ENCODE peak calls at places on chromosomes 12 and 14, in ten cellular contexts. Q, Y, N, O, E, C, H, F, I and W are unnamed samples.

GRCh38 chr12:104596128-104596799 is 139.5 kb downstream of the CHST11 start:
- DNase-seq in Q (peak; percentile 60), Y (no peak), N (no peak), O (peak; percentile 58), E (no peak), C (no peak), H (no peak), F (peak; percentile 30), I (peak; percentile 55), W (no peak)

GRCh38 chr14:29953501-29953900 is 25.9 kb upstream of the PRKD1 start:
- DNase-seq in Q (no peak), Y (no peak), N (no peak), O (no peak), E (no peak), C (no peak), H (no peak), F (no peak), I (peak; percentile 19), W (no peak)

GRCh38 chr12:70540996-70541395 is 96.2 kb downstream of the PTPRB start:
- DNase-seq in Q (no peak), Y (no peak), N (no peak), O (no peak), E (no peak), C (no peak), H (no peak), F (peak; percentile 31), I (no peak), W (no peak)

GRCh38 chr14:96088911-96089310 is 49.7 kb downstream of the C14orf132 start:
- DNase-seq in Q (no peak), Y (no peak), N (no peak), O (no peak), E (no peak), C (no peak), H (no peak), F (peak; percentile 1), I (no peak), W (no peak)

GRCh38 chr12:67957383-67957782 is 31.9 kb upstream of the IFNG-AS1 start:
- DNase-seq in Q (no peak), Y (no peak), N (no peak), O (no peak), E (no peak), C (no peak), H (no peak), F (no peak), I (no peak), W (no peak)

GRCh38 chr14:36605506-36605857 is 23.1 kb upstream of the NKX2-8 start:
- DNase-seq in Q (no peak), Y (no peak), N (no peak), O (no peak), E (no peak), C (no peak), H (no peak), F (no peak), I (peak; percentile 16), W (no peak)

GRCh38 chr12:82415402-82415801 is 57.1 kb downstream of the METTL25 start:
- DNase-seq in Q (no peak), Y (no peak), N (no peak), O (no peak), E (no peak), C (no peak), H (peak; percentile 81), F (no peak), I (peak; percentile 63), W (no peak)

GRCh38 chr14:101028971-101029667 is 125.6 kb upstream of the RTL1 start:
- DNase-seq in Q (no peak), Y (no peak), N (no peak), O (no peak), E (no peak), C (no peak), H (no peak), F (no peak), I (no peak), W (no peak)

GRCh38 chr12:116183741-116184141 is 93.8 kb downstream of the MED13L start:
- DNase-seq in Q (no peak), Y (no peak), N (no peak), O (no peak), E (no peak), C (no peak), H (no peak), F (no peak), I (peak; percentile 16), W (no peak)

GRCh38 chr12:15982471-15982870 is 71.3 kb downstream of the DERA start:
- DNase-seq in Q (no peak), Y (no peak), N (no peak), O (no peak), E (no peak), C (no peak), H (no peak), F (no peak), I (peak; percentile 67), W (no peak)

GRCh38 chr14:87049886-87050820 is 942.8 kb downstream of the GALC start:
- DNase-seq in Q (no peak), Y (no peak), N (no peak), O (peak; percentile 2), E (no peak), C (no peak), H (no peak), F (no peak), I (peak; percentile 13), W (peak; percentile 68)

GRCh38 chr12:47236109-47236714 is 156.5 kb upstream of the AMIGO2 start:
- DNase-seq in Q (no peak), Y (no peak), N (no peak), O (peak; percentile 56), E (no peak), C (no peak), H (peak; percentile 32), F (no peak), I (peak; percentile 79), W (no peak)

GRCh38 chr12:71941174-71941573 is 2.5 kb downstream of the TPH2 start:
- DNase-seq in Q (no peak), Y (no peak), N (no peak), O (no peak), E (no peak), C (no peak), H (no peak), F (no peak), I (no peak), W (no peak)

GRCh38 chr14:72736348-72736747 is 157.6 kb downstream of the DPF3 start:
- DNase-seq in Q (no peak), Y (no peak), N (no peak), O (peak; percentile 32), E (no peak), C (no peak), H (no peak), F (no peak), I (peak; percentile 85), W (no peak)

GRCh38 chr12:111425655-111426054 is 19.9 kb downstream of the SH2B3 start:
- DNase-seq in Q (no peak), Y (no peak), N (no peak), O (no peak), E (no peak), C (no peak), H (no peak), F (no peak), I (no peak), W (no peak)

GRCh38 chr14:32075636-32076277 is 1.3 kb upstream of the ARHGAP5 start:
- DNase-seq in Q (no peak), Y (peak; percentile 20), N (no peak), O (peak; percentile 20), E (no peak), C (no peak), H (no peak), F (peak; percentile 52), I (peak; percentile 36), W (peak; percentile 26)

GRCh38 chr12:123031171-123031845 is 50.8 kb downstream of the ARL6IP4 start:
- DNase-seq in Q (peak; percentile 26), Y (no peak), N (no peak), O (no peak), E (no peak), C (no peak), H (no peak), F (no peak), I (no peak), W (no peak)

GRCh38 chr14:101350710-101351109 is 210.6 kb upstream of the DIO3 start:
- DNase-seq in Q (peak; percentile 45), Y (no peak), N (no peak), O (no peak), E (no peak), C (no peak), H (no peak), F (no peak), I (no peak), W (no peak)